ENCODE peak calls at places on chromosomes 2 and 18, in four cellular contexts. T is transverse colon, I is HCT116, Y is sigmoid colon. Z is an unnamed sample.

GRCh38 chr2:5287558-5288334 is 404.4 kb upstream of the SOX11 start:
- DNase-seq in T (no peak), I (no peak), Y (peak), Z (no peak)

GRCh38 chr18:23970161-23971153 is 44.1 kb upstream of the TTC39C start:
- DNase-seq in T (no peak), I (no peak), Y (no peak), Z (peak)

GRCh38 chr2:234816056-234816455 is 135.8 kb upstream of the SH3BP4 start:
- DNase-seq in T (no peak), I (no peak), Y (no peak), Z (no peak)

GRCh38 chr2:139721454-139721995 is 941.3 kb upstream of the NXPH2 start:
- DNase-seq in T (no peak), I (no peak), Y (no peak), Z (no peak)

GRCh38 chr2:185188656-185189055 is 549.9 kb upstream of the FSIP2 start:
- DNase-seq in T (no peak), I (no peak), Y (no peak), Z (no peak)

GRCh38 chr2:238097988-238098853 is 1.9 kb upstream of the ESPNL start:
- DNase-seq in T (peak), I (peak), Y (no peak), Z (no peak)

GRCh38 chr18:21191596-21192307 is 50.3 kb upstream of the GREB1L start:
- DNase-seq in T (peak), I (peak), Y (no peak), Z (no peak)

GRCh38 chr2:158099716-158100115 is 2.0 kb upstream of the UPP2 start:
- DNase-seq in T (no peak), I (no peak), Y (no peak), Z (no peak)

GRCh38 chr18:79067611-79068010 is 1.6 kb upstream of the ATP9B start:
- DNase-seq in T (no peak), I (no peak), Y (no peak), Z (no peak)

GRCh38 chr2:48529676-48530032 is 300 bp upstream of the STON1 start:
- DNase-seq in T (no peak), I (no peak), Y (peak), Z (no peak)

GRCh38 chr2:210938228-210938627 is 381.8 kb downstream of the CPS1 start:
- DNase-seq in T (no peak), I (no peak), Y (no peak), Z (no peak)

GRCh38 chr2:204730588-204730987 is 185.3 kb downstream of the PARD3B start:
- DNase-seq in T (no peak), I (no peak), Y (no peak), Z (no peak)

GRCh38 chr2:109255594-109255993 is 126.6 kb downstream of the SH3RF3 start:
- DNase-seq in T (no peak), I (no peak), Y (no peak), Z (no peak)

GRCh38 chr2:88010136-88010535 is 6.2 kb downstream of the RNU2-63P start:
- DNase-seq in T (no peak), I (no peak), Y (no peak), Z (no peak)

GRCh38 chr2:149507933-149508332 is 79.6 kb downstream of the MMADHC start:
- DNase-seq in T (no peak), I (no peak), Y (no peak), Z (no peak)

GRCh38 chr2:208334230-208334629 is 68.2 kb downstream of the PIKFYVE start:
- DNase-seq in T (no peak), I (no peak), Y (no peak), Z (no peak)

GRCh38 chr2:177322801-177323261 is 58.3 kb upstream of the NFE2L2 start:
- DNase-seq in T (peak), I (no peak), Y (no peak), Z (no peak)

GRCh38 chr2:88530081-88530480 is 77.6 kb upstream of the FOXI3 start:
- DNase-seq in T (no peak), I (no peak), Y (no peak), Z (no peak)

GRCh38 chr2:54724560-54725342 is 1.3 kb downstream of the EML6 start:
- DNase-seq in T (peak), I (no peak), Y (peak), Z (no peak)

GRCh38 chr18:48002933-48003365 is 72.5 kb upstream of the SMAD2 start:
- DNase-seq in T (peak), I (peak), Y (no peak), Z (no peak)

GRCh38 chr2:5250482-5250881 is 441.7 kb upstream of the SOX11 start:
- DNase-seq in T (no peak), I (no peak), Y (no peak), Z (no peak)

GRCh38 chr18:55869965-55870585 is 282.1 kb upstream of the TCF4 start:
- DNase-seq in T (no peak), I (no peak), Y (peak), Z (no peak)

GRCh38 chr2:63127594-63127993 is 77.0 kb downstream of the OTX1 start:
- DNase-seq in T (no peak), I (no peak), Y (no peak), Z (no peak)

GRCh38 chr2:144490857-144491256 is 29.1 kb downstream of the ZEB2 start:
- DNase-seq in T (no peak), I (no peak), Y (no peak), Z (no peak)

GRCh38 chr2:235537186-235537585 is 43.3 kb downstream of the AGAP1 start:
- DNase-seq in T (peak), I (no peak), Y (no peak), Z (no peak)

GRCh38 chr2:231228974-231229373 is 30.5 kb downstream of the ARMC9 start:
- DNase-seq in T (no peak), I (no peak), Y (peak), Z (no peak)

DNA sequence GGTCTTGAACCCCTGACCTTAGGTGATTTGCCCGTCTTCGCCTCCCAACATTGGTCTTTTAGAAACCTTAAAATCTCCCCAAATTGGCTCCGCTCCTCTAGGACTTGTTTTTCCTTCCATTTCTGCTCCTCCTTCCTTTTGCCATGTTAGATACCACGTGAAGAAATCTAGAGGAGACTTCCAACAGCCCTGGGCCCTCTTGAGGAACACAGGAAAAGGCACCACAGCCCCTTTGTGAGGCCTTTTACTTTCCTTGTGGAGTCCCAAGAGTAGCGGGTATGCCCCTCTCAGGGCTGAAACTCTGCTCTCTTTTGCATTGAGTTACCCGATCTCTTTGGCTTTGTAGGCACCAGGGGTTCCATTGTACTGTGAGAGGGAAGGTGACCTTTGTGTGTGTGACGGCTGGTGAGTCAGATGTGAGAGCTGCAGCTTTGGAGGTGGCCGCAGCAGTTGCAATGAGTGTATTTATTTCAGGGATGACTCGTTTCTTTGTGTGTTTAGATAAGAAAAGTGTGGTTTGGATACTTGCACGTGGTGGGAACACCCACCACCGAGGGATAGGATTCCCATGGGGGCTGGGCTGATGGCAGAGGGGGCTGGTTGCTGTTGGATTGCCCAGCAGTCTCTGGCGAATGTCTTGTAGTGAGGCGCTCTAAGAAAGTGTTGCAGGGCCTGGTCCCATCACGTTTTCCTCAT is 218.4 kb upstream of the HS6ST1 start:
- DNase-seq in T (no peak), I (peak), Y (no peak), Z (no peak)
- H3K4me3 ChIP-seq in T (no peak), I (peak), Y (no peak), Z (no peak)

GRCh38 chr18:73688851-73689659 is 458.6 kb downstream of the FBXO15 start:
- DNase-seq in T (no peak), I (no peak), Y (no peak), Z (no peak)

GRCh38 chr18:73693091-73693490 is 454.5 kb downstream of the FBXO15 start:
- DNase-seq in T (no peak), I (no peak), Y (no peak), Z (no peak)

GRCh38 chr18:73691624-73692023 is 456.0 kb downstream of the FBXO15 start:
- DNase-seq in T (no peak), I (no peak), Y (no peak), Z (no peak)

GRCh38 chr18:73690222-73690621 is 457.4 kb downstream of the FBXO15 start:
- DNase-seq in T (no peak), I (no peak), Y (no peak), Z (no peak)

DNA sequence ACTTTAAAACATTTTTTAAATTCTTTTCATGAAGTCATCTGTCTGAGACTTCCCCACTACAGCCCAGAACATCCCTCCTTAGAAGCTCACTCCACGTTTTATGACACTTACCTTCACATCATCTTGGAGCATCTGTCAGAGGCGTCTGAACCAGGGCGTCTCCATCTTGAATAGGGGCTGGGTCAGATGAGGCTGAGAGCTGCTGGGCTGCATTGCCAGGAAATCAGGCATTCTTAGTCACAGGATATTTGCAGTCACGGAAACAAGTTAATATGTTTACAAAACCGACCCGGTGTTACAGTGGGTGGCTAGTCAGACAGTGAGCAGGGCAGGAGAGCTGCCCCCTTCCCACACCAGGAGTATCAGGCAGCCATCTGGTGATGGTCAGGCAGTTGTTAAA is 456.5 kb downstream of the FBXO15 start:
- DNase-seq in T (no peak), I (no peak), Y (no peak), Z (no peak)
- TF ChIP-seq POLR2A in T (no peak), I (no peak), Y (no peak), Z (no peak)

GRCh38 chr2:224362094-224362493 is 39.8 kb downstream of the FAM124B start:
- DNase-seq in T (no peak), I (no peak), Y (no peak), Z (no peak)

GRCh38 chr2:224359569-224359968 is 42.3 kb downstream of the FAM124B start:
- DNase-seq in T (no peak), I (no peak), Y (no peak), Z (no peak)

GRCh38 chr2:224357098-224357901 is 44.6 kb downstream of the FAM124B start:
- DNase-seq in T (peak), I (peak), Y (no peak), Z (no peak)

GRCh38 chr2:224363281-224363680 is 38.6 kb downstream of the FAM124B start:
- DNase-seq in T (peak), I (no peak), Y (no peak), Z (no peak)

DNA sequence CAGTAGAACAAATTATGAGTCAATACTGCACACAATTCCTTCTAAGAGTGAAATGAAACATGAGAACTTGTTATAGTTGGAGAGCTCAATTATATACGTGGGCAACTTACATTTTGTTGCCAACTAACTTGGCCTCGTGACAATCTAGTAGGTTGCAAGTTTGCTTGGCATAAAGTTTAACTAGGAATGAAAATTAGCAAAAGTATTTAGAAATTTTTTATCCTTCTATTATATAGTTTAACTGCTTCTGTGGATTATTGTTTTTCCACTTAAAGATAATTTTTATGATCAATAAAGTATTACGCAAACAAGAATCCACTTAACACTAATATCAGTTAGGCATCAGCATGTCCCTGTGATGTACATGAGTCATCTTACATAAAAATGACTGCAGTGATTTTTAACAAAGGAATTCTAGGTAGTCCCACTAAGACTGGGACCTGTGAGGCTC is 41.1 kb downstream of the FAM124B start:
- DNase-seq in T (no peak), I (no peak), Y (no peak), Z (no peak)
- H3K27ac ChIP-seq in T (no peak), I (no peak), Y (no peak), Z (no peak)

GRCh38 chr18:9333441-9334350 is 877 bp upstream of the TWSG1 start:
- DNase-seq in T (peak), I (no peak), Y (peak), Z (peak)
- H3K4me3 ChIP-seq in T (peak), I (peak), Y (peak), Z (peak)

GRCh38 chr2:44168684-44169154 is at the start of gene PPM1B:
- DNase-seq in T (peak), I (no peak), Y (peak), Z (peak)
- TF ChIP-seq POLR2A in T (peak), I (peak), Y (peak), Z (peak)

GRCh38 chr2:228017784-228018183 is 146.4 kb downstream of the DAW1 start:
- DNase-seq in T (no peak), I (no peak), Y (no peak), Z (no peak)

GRCh38 chr2:228018311-228018710 is 146.9 kb downstream of the DAW1 start:
- DNase-seq in T (no peak), I (no peak), Y (no peak), Z (no peak)

DNA sequence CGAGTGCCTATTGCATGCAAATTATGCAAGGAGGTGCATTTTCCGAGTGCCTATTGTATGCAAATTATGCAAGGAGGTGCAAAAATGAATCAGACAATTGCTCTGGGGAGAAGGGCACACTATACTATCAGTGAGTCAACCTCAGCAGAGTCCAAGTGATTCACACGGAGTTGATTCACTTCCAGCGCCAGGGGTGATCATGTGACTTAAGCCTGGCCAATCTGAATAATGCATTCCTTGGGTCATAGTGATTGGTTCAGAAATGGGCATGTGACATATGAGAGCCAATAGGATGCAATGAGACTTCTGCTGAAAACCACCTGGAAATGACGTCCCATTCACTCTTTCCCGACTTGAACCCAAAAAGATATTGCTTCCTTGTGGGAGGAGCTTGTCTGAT is 152.2 kb downstream of the DAW1 start:
- DNase-seq in T (no peak), I (no peak), Y (no peak), Z (no peak)
- H3K27ac ChIP-seq in T (no peak), I (no peak), Y (no peak), Z (no peak)

GRCh38 chr2:43021791-43022500 is 204.5 kb downstream of the ZFP36L2 start:
- DNase-seq in T (peak), I (peak), Y (peak), Z (no peak)
- H3K4me3 ChIP-seq in T (no peak), I (no peak), Y (no peak), Z (no peak)